ENCODE peak calls at places on chromosomes 2 and 18, in five cellular contexts. B is GM23338; C is upper lobe of right lung; Q is spleen; V is CD8-positive, alpha-beta T cell. H is an unnamed sample.

GRCh38 chr2:183105402-183106134 is 18.7 kb upstream of the NUP35 start:
- DNase-seq in B (no peak), C (no peak), Q (no peak), V (no peak), H (no peak)

GRCh38 chr2:160912276-160912675 is 248.0 kb upstream of the TANK start:
- DNase-seq in B (no peak), C (no peak), Q (no peak), V (no peak), H (no peak)

GRCh38 chr2:212737773-212738172 is 199.2 kb upstream of the ERBB4 start:
- DNase-seq in B (no peak), C (no peak), Q (no peak), V (no peak), H (no peak)

GRCh38 chr2:196718796-196719564 is 79.5 kb downstream of the CCDC150 start:
- DNase-seq in B (peak; percentile 44), C (no peak), Q (no peak), V (no peak), H (peak; percentile 70)

GRCh38 chr2:73021371-73022010 is 50.0 kb downstream of the SFXN5 start:
- DNase-seq in B (no peak), C (no peak), Q (no peak), V (no peak), H (no peak)

GRCh38 chr18:32177530-32177929 is 12.3 kb upstream of the MEP1B start:
- DNase-seq in B (no peak), C (no peak), Q (no peak), V (no peak), H (no peak)

GRCh38 chr2:209340522-209340921 is 83.3 kb upstream of the MAP2 start:
- DNase-seq in B (no peak), C (no peak), Q (no peak), V (no peak), H (no peak)

GRCh38 chr2:157903626-157904025 is 27.5 kb upstream of the ACVR1 start:
- DNase-seq in B (no peak), C (no peak), Q (no peak), V (no peak), H (no peak)

GRCh38 chr18:44627245-44627644 is 53.4 kb upstream of the SETBP1 start:
- DNase-seq in B (no peak), C (no peak), Q (no peak), V (no peak), H (no peak)

GRCh38 chr2:64768426-64769033 is 114.8 kb upstream of the SERTAD2 start:
- DNase-seq in B (peak; percentile 28), C (no peak), Q (no peak), V (no peak), H (no peak)

DNA sequence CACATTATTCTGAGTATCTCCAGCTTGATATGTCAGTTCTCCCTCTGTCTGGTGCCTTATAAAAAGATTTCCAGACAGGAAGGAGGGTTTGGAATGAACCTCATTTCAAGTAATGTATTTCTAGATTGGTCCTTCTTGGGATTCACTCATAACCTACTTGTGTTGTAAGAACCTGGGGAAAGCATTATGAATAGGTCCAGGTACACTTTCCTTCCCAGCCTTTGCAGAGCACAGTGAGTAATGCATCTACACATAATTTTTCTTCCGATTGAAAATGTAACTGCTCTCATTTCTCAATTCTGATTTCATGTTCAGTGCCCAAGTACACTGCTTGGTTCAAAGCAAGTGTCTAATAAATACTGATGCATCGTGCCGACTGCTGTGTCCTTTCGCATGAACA is 25.0 kb upstream of the ACAA2 start:
- DNase-seq in B (no peak), C (no peak), Q (no peak), V (no peak), H (no peak)
- H3K27ac ChIP-seq in B (no peak overlapping the region), C (no peak overlapping the region), Q (no peak overlapping the region), V (no peak overlapping the region), H (no peak overlapping the region)

GRCh38 chr2:172822585-172822984 is 86.9 kb downstream of the RAPGEF4 start:
- DNase-seq in B (no peak), C (no peak), Q (no peak), V (no peak), H (no peak)

GRCh38 chr2:172823451-172823850 is 87.8 kb downstream of the RAPGEF4 start:
- DNase-seq in B (no peak), C (no peak), Q (no peak), V (no peak), H (no peak)

GRCh38 chr2:172817411-172817810 is 81.8 kb downstream of the RAPGEF4 start:
- DNase-seq in B (no peak), C (no peak), Q (no peak), V (no peak), H (no peak)

GRCh38 chr2:172819943-172820342 is 84.3 kb downstream of the RAPGEF4 start:
- DNase-seq in B (no peak), C (no peak), Q (no peak), V (no peak), H (no peak)

DNA sequence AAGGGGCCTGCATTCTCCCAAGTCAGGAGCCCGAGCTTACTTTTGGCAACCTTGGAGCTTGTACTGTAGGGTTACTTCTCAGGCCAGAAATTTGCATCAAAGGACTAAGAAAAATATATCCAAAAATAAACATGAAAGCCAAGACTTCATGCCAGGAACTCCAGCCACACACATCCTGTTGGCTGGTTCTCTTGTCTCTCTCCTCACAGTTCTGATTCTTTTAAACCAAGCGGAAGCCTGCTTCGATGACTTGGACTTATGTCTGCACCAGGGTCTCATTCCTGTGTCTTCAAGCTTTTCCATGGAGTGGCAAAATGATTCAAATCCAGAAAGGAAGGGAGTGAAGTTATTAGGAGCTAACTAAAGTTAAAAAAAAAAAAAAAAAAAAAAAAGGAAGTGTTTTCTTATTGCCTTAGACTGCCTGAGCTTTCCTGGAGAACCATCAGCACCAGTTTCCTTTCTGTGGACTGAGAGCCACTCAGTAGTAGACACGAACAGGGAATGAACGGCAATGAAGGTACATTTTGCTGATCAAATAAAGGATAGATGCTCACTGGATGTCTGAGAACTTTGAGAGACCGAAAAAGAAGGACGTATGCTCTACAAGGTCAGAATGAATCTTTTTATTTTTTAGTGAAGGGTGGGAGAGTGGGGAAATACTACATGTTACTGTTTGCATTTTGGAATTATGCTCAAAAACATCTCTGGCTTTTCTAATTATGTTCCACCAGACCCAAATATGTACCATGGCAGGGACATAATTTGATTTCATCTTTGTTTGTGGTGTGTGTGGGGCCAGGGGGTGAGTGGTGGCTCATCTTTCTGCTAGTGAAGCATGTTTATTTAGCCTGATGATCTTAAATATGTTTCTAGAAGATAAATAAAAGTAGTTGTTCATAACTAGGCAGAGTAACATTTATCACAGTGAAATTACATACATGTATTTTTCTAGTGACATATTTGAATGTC is 86.0 kb downstream of the RAPGEF4 start:
- DNase-seq in B (no peak), C (no peak), Q (no peak), V (no peak), H (no peak)
- H3K4me3 ChIP-seq in B (no peak overlapping the region), C (peak overlapping the region; percentile 33), Q (no peak overlapping the region), V (no peak overlapping the region), H (no peak overlapping the region)

DNA sequence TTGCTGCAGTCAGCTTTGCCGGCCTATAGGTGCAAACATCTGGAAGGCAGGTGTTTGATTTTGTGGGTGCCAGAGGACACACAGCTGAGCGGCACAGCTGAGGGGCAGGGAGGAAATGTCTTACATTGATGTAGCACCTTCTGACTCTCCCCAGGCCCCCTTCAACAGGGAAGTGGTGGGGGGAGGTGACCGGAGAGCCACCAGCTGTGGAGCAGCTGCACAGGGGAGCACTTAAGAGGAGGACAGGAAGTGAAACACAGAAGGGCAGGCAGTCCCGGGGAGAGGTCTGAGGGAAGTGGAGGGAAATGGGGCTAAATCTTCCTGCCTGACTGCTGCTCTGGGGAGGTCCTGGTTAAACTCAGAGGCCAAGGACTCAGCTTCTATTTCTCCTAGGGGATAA is 409.1 kb downstream of the TNS1 start:
- DNase-seq in B (peak; percentile 11), C (no peak), Q (no peak), V (no peak), H (no peak)
- H3K27me3 ChIP-seq in B (no peaks in the 10 kb centered on the region), C (no peaks in the 10 kb centered on the region), Q (peaks cover 11% of the 10 kb centered on the region), V (no peaks in the 10 kb centered on the region), H (no peaks in the 10 kb centered on the region)

GRCh38 chr2:20514596-20515269 is 67.9 kb downstream of the RHOB start:
- DNase-seq in B (peak; percentile 22), C (no peak), Q (peak; percentile 43), V (no peak), H (no peak)
- H3K27ac ChIP-seq in B (no peak overlapping the region), C (no peak overlapping the region), Q (no peak overlapping the region), V (no peak overlapping the region), H (no peak overlapping the region)

GRCh38 chr18:62328775-62329525 is 3.8 kb downstream of the TNFRSF11A start:
- DNase-seq in B (no peak), C (no peak), Q (no peak), V (no peak), H (no peak)
- H3K4me3 ChIP-seq in B (no peak overlapping the region), C (no peak overlapping the region), Q (no peak overlapping the region), V (no peak overlapping the region), H (no peak overlapping the region)

DNA sequence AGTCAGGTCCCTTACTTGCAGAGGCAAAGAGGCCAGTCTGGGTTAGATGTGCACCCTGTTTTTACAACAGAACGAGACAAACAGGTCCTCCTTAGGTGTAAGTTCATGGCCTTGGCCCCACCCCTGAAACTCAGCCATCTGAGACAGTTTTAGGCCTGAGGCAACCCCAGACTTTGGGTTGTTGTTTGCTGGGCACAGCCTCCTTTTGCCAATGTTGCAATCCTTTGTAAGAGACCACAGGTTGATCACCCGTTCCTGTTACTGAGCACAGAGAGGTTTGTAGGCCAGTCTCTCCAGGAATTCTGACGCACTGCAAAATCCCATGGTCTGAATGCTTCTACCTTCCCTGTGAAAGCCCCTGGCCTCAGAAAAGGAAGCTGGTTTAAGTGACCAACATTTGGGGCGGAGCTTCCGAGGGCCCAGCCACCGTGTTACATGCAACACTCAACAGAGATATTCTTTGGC is 15.5 kb upstream of the IL1RN start:
- DNase-seq in B (peak; percentile 5), C (no peak), Q (no peak), V (no peak), H (no peak)
- H3K27me3 ChIP-seq in B (no peaks in the 10 kb centered on the region), C (no peaks in the 10 kb centered on the region), Q (peaks cover 4% of the 10 kb centered on the region), V (no peaks in the 10 kb centered on the region), H (no peaks in the 10 kb centered on the region)

GRCh38 chr2:113120861-113121260 is 6.5 kb upstream of the IL1RN start:
- DNase-seq in B (no peak), C (no peak), Q (no peak), V (no peak), H (no peak)

GRCh38 chr2:113116100-113116958 is 11.1 kb upstream of the IL1RN start:
- DNase-seq in B (no peak), C (no peak), Q (no peak), V (no peak), H (no peak)

GRCh38 chr2:113114996-113115395 is 12.4 kb upstream of the IL1RN start:
- DNase-seq in B (no peak), C (no peak), Q (no peak), V (no peak), H (no peak)

GRCh38 chr2:113117594-113118262 is 9.7 kb upstream of the IL1RN start:
- DNase-seq in B (no peak), C (no peak), Q (no peak), V (no peak), H (no peak)

GRCh38 chr2:113118263-113118657 is 9.1 kb upstream of the IL1RN start:
- DNase-seq in B (no peak), C (no peak), Q (no peak), V (no peak), H (no peak)
- H3K27ac ChIP-seq in B (no peak overlapping the region), C (no peak overlapping the region), Q (no peak overlapping the region), V (no peak overlapping the region), H (no peak overlapping the region)

GRCh38 chr18:26336572-26336971 is 110.3 kb downstream of the TAF4B start:
- DNase-seq in B (no peak), C (no peak), Q (no peak), V (no peak), H (no peak)
- H3K4me3 ChIP-seq in B (no peak overlapping the region), C (no peak overlapping the region), Q (no peak overlapping the region), V (no peak overlapping the region), H (no peak overlapping the region)

GRCh38 chr2:199668648-199669047 is 182.3 kb downstream of the FTCDNL1 start:
- DNase-seq in B (no peak), C (no peak), Q (no peak), V (no peak), H (no peak)
- H3K27me3 ChIP-seq in B (no peaks in the 10 kb centered on the region), C (no peaks in the 10 kb centered on the region), Q (peaks cover 18% of the 10 kb centered on the region), V (no peaks in the 10 kb centered on the region), H (no peaks in the 10 kb centered on the region)

H was measured in pancreas.